ENCODE peak calls at places on chromosome 5, in ten cellular contexts. T, W, B, H, K, I, A, E, J and Y are unnamed samples.

GRCh38 chr5:172451771-172452197 is 2.5 kb downstream of the SH3PXD2B start:
- DNase-seq in T (peak; percentile 53), W (peak; percentile 42), B (peak; percentile 39), H (no peak), K (peak; percentile 87), I (no peak), A (peak; percentile 88), E (peak; percentile 21), J (no peak), Y (no peak)

GRCh38 chr5:113652161-113652560 is 138.7 kb downstream of the YTHDC2 start:
- DNase-seq in T (no peak), W (no peak), B (no peak), H (no peak), K (no peak), I (peak; percentile 24), A (no peak), E (no peak), J (no peak), Y (no peak)

GRCh38 chr5:59317023-59317771 is 576.3 kb downstream of the PDE4D start:
- DNase-seq in T (peak; percentile 19), W (peak; percentile 36), B (no peak), H (no peak), K (peak; percentile 78), I (no peak), A (no peak), E (no peak), J (no peak), Y (no peak)

GRCh38 chr5:142617416-142617815 is 68.5 kb downstream of the FGF1 start:
- DNase-seq in T (no peak), W (no peak), B (no peak), H (no peak), K (no peak), I (no peak), A (no peak), E (no peak), J (no peak), Y (no peak)

GRCh38 chr5:39369123-39369815 is 5.0 kb upstream of the C9 start:
- DNase-seq in T (no peak), W (no peak), B (no peak), H (no peak), K (no peak), I (no peak), A (no peak), E (no peak), J (no peak), Y (no peak)

GRCh38 chr5:32690153-32690552 is 21.0 kb upstream of the NPR3 start:
- DNase-seq in T (no peak), W (no peak), B (no peak), H (no peak), K (no peak), I (no peak), A (no peak), E (no peak), J (no peak), Y (no peak)

GRCh38 chr5:135565691-135566421 is 12.9 kb downstream of the CXCL14 start:
- DNase-seq in T (peak; percentile 76), W (peak; percentile 76), B (peak; percentile 64), H (no peak), K (peak; percentile 74), I (peak; percentile 78), A (peak; percentile 87), E (peak; percentile 82), J (no peak), Y (no peak)

GRCh38 chr5:14410068-14410941 is 171.3 kb upstream of the OTULINL start:
- DNase-seq in T (no peak), W (no peak), B (no peak), H (no peak), K (no peak), I (no peak), A (no peak), E (no peak), J (no peak), Y (peak; percentile 74)

GRCh38 chr5:76025790-76026189 is 57.4 kb upstream of the SV2C start:
- DNase-seq in T (no peak), W (no peak), B (no peak), H (no peak), K (no peak), I (no peak), A (no peak), E (no peak), J (no peak), Y (no peak)

GRCh38 chr5:62112689-62113220 is 193.3 kb upstream of the KIF2A start:
- DNase-seq in T (no peak), W (no peak), B (no peak), H (no peak), K (no peak), I (no peak), A (no peak), E (no peak), J (no peak), Y (no peak)

GRCh38 chr5:79702606-79703380 is 13.2 kb downstream of the CMYA5 start:
- DNase-seq in T (no peak), W (no peak), B (no peak), H (no peak), K (no peak), I (peak; percentile 46), A (no peak), E (no peak), J (no peak), Y (no peak)

GRCh38 chr5:14440223-14440597 is 141.4 kb upstream of the OTULINL start:
- DNase-seq in T (no peak), W (no peak), B (no peak), H (no peak), K (no peak), I (no peak), A (no peak), E (no peak), J (no peak), Y (no peak)

GRCh38 chr5:76685598-76686169 is 30.2 kb upstream of the F2R start:
- DNase-seq in T (no peak), W (no peak), B (no peak), H (no peak), K (no peak), I (no peak), A (no peak), E (no peak), J (no peak), Y (no peak)

GRCh38 chr5:145483211-145483610 is 351.9 kb downstream of the PRELID2 start:
- DNase-seq in T (no peak), W (no peak), B (peak; percentile 21), H (no peak), K (no peak), I (no peak), A (no peak), E (no peak), J (no peak), Y (no peak)

DNA sequence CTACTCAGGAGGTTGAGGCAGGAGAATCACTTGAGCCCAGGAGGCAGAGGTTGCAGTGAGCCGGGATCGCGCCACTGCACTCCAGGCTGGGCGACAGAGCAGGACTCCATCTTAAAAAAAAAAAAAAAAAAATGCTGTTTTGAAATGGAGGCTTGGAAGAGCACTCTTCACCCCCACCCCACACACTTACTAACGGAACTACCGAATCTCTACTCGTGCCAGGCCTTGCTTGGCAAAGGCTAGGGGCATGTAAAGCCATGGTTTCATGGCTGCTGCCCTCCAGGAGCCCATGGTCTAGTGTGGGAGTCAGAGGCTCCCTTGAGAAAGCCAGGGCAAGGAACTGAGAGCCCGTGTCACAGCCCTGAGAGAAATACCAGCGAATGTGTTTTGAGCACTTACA is 21.3 kb downstream of the PCDHGC5 start:
- DNase-seq in T (no peak), W (no peak), B (no peak), H (no peak), K (no peak), I (no peak), A (no peak), E (no peak), J (no peak), Y (no peak)
- H3K4me3 ChIP-seq in T (no peak overlapping the region), W (no peak overlapping the region), B (no peak overlapping the region), H (peak overlapping the region; percentile 65), K (no peak overlapping the region), I (no peak overlapping the region), A (no peak overlapping the region), E (no peak overlapping the region), J (no peak overlapping the region), Y (no peak overlapping the region)

GRCh38 chr5:151615431-151615830 is 24.3 kb upstream of the FAT2 start:
- DNase-seq in T (no peak), W (no peak), B (no peak), H (no peak), K (no peak), I (no peak), A (no peak), E (no peak), J (no peak), Y (no peak)

GRCh38 chr5:151612689-151613427 is 21.7 kb upstream of the FAT2 start:
- DNase-seq in T (no peak), W (no peak), B (peak; percentile 41), H (peak; percentile 45), K (no peak), I (no peak), A (no peak), E (no peak), J (no peak), Y (no peak)

GRCh38 chr5:151611127-151611775 is 20.1 kb upstream of the FAT2 start:
- DNase-seq in T (no peak), W (no peak), B (no peak), H (no peak), K (no peak), I (no peak), A (no peak), E (no peak), J (no peak), Y (no peak)

GRCh38 chr5:151617383-151617840 is 26.3 kb upstream of the FAT2 start:
- DNase-seq in T (no peak), W (no peak), B (no peak), H (no peak), K (no peak), I (no peak), A (no peak), E (no peak), J (no peak), Y (no peak)

GRCh38 chr5:151614565-151614964 is 23.4 kb upstream of the FAT2 start:
- DNase-seq in T (no peak), W (no peak), B (no peak), H (no peak), K (no peak), I (no peak), A (no peak), E (no peak), J (no peak), Y (no peak)
- TF ChIP-seq EP300 in T (no peak), W (no peak), B (no peak), H (no peak), K (no peak), I (no peak), A (no peak), E (no peak), J (no peak), Y (no peak)

GRCh38 chr5:93591323-93591945 is 8.4 kb downstream of the NR2F1 start:
- DNase-seq in T (no peak), W (no peak), B (no peak), H (no peak), K (no peak), I (no peak), A (no peak), E (no peak), J (no peak), Y (no peak)
- H3K4me3 ChIP-seq in T (no peak overlapping the region), W (no peak overlapping the region), B (no peak overlapping the region), H (no peak overlapping the region), K (no peak overlapping the region), I (no peak overlapping the region), A (no peak overlapping the region), E (no peak overlapping the region), J (no peak overlapping the region), Y (no peak overlapping the region)

DNA sequence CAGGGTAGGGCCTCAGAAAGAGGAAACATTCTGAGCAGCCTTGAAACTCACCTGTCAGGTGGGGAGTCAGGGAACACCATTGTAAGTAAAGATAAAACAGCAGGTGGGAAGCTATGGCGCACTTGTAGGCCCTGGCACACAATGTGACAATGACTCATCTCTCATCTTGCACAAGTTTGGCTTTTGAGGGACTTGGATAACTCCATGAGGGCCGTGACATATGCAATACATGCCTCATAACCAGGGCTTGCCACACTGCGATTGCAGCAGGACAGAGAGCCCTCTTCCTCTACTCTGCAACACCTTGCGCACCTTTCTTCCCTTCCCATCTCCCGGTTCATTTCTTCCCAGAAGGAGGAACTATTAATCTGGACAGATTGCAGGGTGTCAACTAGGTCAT is 144.9 kb downstream of the CEP120 start:
- DNase-seq in T (no peak), W (no peak), B (no peak), H (no peak), K (no peak), I (no peak), A (no peak), E (no peak), J (no peak), Y (no peak)
- TF ChIP-seq EP300 in T (no peak), W (no peak), B (no peak), H (no peak), K (no peak), I (no peak), A (no peak), E (no peak), J (no peak), Y (no peak)